ENCODE peak calls at places on chromosomes 4 and X, in five cellular contexts. C, L, K, G and D are unnamed samples.

GRCh38 chrX:106726485-106727437 is at the start of gene RNF128:
- DNase-seq in L (no peak), K (no peak), C (no peak), G (no peak), D (no peak)

GRCh38 chr4:26197018-26197779 is 123.6 kb upstream of the RBPJ start:
- DNase-seq in K (no peak), C (peak; percentile 92), G (no peak), L (peak; percentile 31), D (no peak)

GRCh38 chr4:114036864-114037263 is 57.4 kb upstream of the ARSJ start:
- DNase-seq in L (no peak), G (no peak), C (no peak), K (no peak), D (no peak)

GRCh38 chr4:8744083-8744805 is 127.4 kb downstream of the HMX1 start:
- DNase-seq in G (no peak), C (no peak), L (no peak), K (no peak), D (no peak)

GRCh38 chr4:75547647-75548387 is 8.0 kb upstream of the ODAPH start:
- DNase-seq in K (peak; percentile 53), C (no peak), G (peak; percentile 69), L (no peak), D (peak; percentile 32)

GRCh38 chr4:126065016-126065415 is 750.3 kb downstream of the FAT4 start:
- DNase-seq in G (no peak), K (no peak), C (no peak), L (no peak), D (no peak)

GRCh38 chr4:88866862-88867550 is 169.4 kb upstream of the NAP1L5 start:
- DNase-seq in G (no peak), C (no peak), L (no peak), K (no peak), D (no peak)

GRCh38 chr4:141102367-141102766 is 30.9 kb downstream of the RNF150 start:
- DNase-seq in G (no peak), L (no peak), C (no peak), K (no peak), D (no peak)

GRCh38 chr4:137861682-137862081 is 329.4 kb upstream of the PCDH18 start:
- DNase-seq in L (no peak), K (no peak), G (no peak), C (no peak), D (peak; percentile 36)

GRCh38 chr4:41748788-41749445 is 392 bp upstream of the PHOX2B start:
- DNase-seq in K (no peak), L (no peak), G (no peak), C (no peak), D (no peak)

GRCh38 chrX:14616876-14617275 is 87.5 kb downstream of the GLRA2 start:
- DNase-seq in K (no peak), G (no peak), L (no peak), C (no peak), D (no peak)

GRCh38 chr4:15544196-15544730 is 74.6 kb downstream of the CC2D2A start:
- DNase-seq in C (no peak), G (no peak), L (no peak), K (no peak), D (no peak)

GRCh38 chr4:121370729-121371325 is 10.0 kb downstream of the QRFPR start:
- DNase-seq in K (peak; percentile 86), L (peak; percentile 41), C (no peak), G (no peak), D (peak; percentile 67)

GRCh38 chrX:68930576-68931317 is 101.9 kb downstream of the EFNB1 start:
- DNase-seq in L (no peak), K (no peak), G (no peak), C (no peak), D (no peak)

GRCh38 chrX:37060999-37061398 is 52.8 kb downstream of the FAM47C start:
- DNase-seq in G (no peak), C (no peak), L (no peak), K (no peak), D (peak; percentile 62)

GRCh38 chr4:114921790-114922581 is 191.4 kb downstream of the NDST4 start:
- DNase-seq in G (no peak), L (no peak), K (no peak), C (no peak), D (no peak)

GRCh38 chr4:7971159-7971631 is 31.5 kb upstream of the AFAP1 start:
- DNase-seq in L (no peak), G (no peak), K (no peak), C (no peak), D (no peak)

GRCh38 chrX:1593286-1594271 is 2.2 kb downstream of the AKAP17A start:
- DNase-seq in G (no peak), C (no peak), L (no peak), K (no peak), D (no peak)

GRCh38 chr4:8439914-8440490 is 521 bp downstream of the ACOX3 start:
- DNase-seq in K (peak; percentile 52), C (no peak), L (no peak), G (no peak), D (peak; percentile 80)

GRCh38 chr4:152590179-152591031 is 54.5 kb upstream of the FBXW7 start:
- DNase-seq in G (no peak), K (no peak), C (no peak), L (no peak), D (no peak)

GRCh38 chrX:72117636-72118215 is 14.0 kb downstream of the RTL5 start:
- DNase-seq in K (no peak), L (no peak), C (no peak), G (no peak), D (no peak)

GRCh38 chrX:153434801-153435200 is 11.1 kb downstream of the TREX2 start:
- DNase-seq in C (no peak), G (no peak), L (no peak), K (no peak), D (no peak)

GRCh38 chrX:21943460-21944135 is 3.1 kb downstream of the SMS start:
- DNase-seq in C (peak; percentile 0), L (no peak), G (no peak), K (no peak), D (no peak)

GRCh38 chr4:76764251-76764650 is 133.7 kb downstream of the SOWAHB start:
- DNase-seq in C (no peak), K (no peak), G (no peak), L (no peak), D (no peak)

GRCh38 chr4:56400560-56400959 is 13.3 kb upstream of the AASDH start:
- DNase-seq in K (no peak), G (no peak), C (no peak), L (no peak), D (no peak)

GRCh38 chr4:66539745-66540144 is 869.5 kb upstream of the EPHA5 start:
- DNase-seq in G (no peak), C (no peak), K (no peak), L (no peak), D (no peak)

GRCh38 chr4:82429728-82430192 is 502 bp downstream of the HNRNPDL start:
- DNase-seq in K (no peak), C (no peak), L (peak; percentile 69), G (no peak), D (peak; percentile 75)

GRCh38 chrX:114051667-114052315 is 532.1 kb upstream of the HTR2C start:
- DNase-seq in C (no peak), G (no peak), K (no peak), L (no peak), D (no peak)

GRCh38 chrX:3129256-3129655 is 88.0 kb downstream of the ARSF start:
- DNase-seq in L (no peak), K (no peak), C (no peak), G (no peak), D (no peak)

GRCh38 chr4:146261046-146261445 is 46.7 kb downstream of the REELD1 start:
- DNase-seq in L (no peak), K (no peak), G (no peak), C (no peak), D (no peak)

GRCh38 chrX:40465735-40466551 is 114.8 kb upstream of the ATP6AP2 start:
- DNase-seq in C (no peak), K (no peak), L (no peak), G (no peak), D (no peak)

GRCh38 chr4:20428410-20429160 is 176.9 kb downstream of the SLIT2 start:
- DNase-seq in G (no peak), L (no peak), K (no peak), C (no peak), D (peak; percentile 51)

GRCh38 chrX:153225438-153226098 is 46.5 kb downstream of the MAGEA1 start:
- DNase-seq in K (no peak), C (no peak), G (no peak), L (no peak), D (no peak)

GRCh38 chr4:73311428-73311827 is 52.8 kb upstream of the ANKRD17 start:
- DNase-seq in G (no peak), L (no peak), K (no peak), C (no peak), D (peak; percentile 53)

GRCh38 chr4:75985116-75985515 is 5.6 kb downstream of the SDAD1 start:
- DNase-seq in L (no peak), C (no peak), G (no peak), K (no peak), D (no peak)

GRCh38 chr4:28868831-28869230 is 1851.3 kb upstream of the PCDH7 start:
- DNase-seq in K (no peak), C (no peak), G (no peak), L (no peak), D (no peak)

GRCh38 chrX:40755291-40756249 is 20.2 kb upstream of the MED14 start:
- DNase-seq in G (peak; percentile 62), L (no peak), C (no peak), K (no peak), D (no peak)

GRCh38 chr4:19429684-19430083 is 822.0 kb upstream of the SLIT2 start:
- DNase-seq in K (no peak), G (no peak), L (no peak), C (no peak), D (no peak)

GRCh38 chr4:27123050-27123768 is 262.6 kb downstream of the STIM2 start:
- DNase-seq in C (no peak), L (no peak), G (no peak), K (no peak), D (no peak)